ENCODE peak calls at places on chromosomes 2 and 18, in eight cellular contexts. F is Panc1, B is HCT116, L is GM23338, V is HepG2, D is GM12878, O is K562, C is SK-N-SH. X is an unnamed sample.

GRCh38 chr2:164782323-164782722 is 59.3 kb downstream of the COBLL1 start:
- DNase-seq in F (no peak), B (no peak), L (no peak), V (no peak), D (no peak), O (no peak), C (no peak), X (no peak)

GRCh38 chr18:32770651-32771168 is 2.1 kb downstream of the KLHL14 start:
- DNase-seq in F (no peak), B (no peak), L (peak), V (no peak), D (no peak), O (no peak), C (peak), X (no peak)

GRCh38 chr18:22657619-22658018 is 239.9 kb upstream of the CTAGE1 start:
- DNase-seq in F (no peak), B (no peak), L (no peak), V (no peak), D (no peak), O (no peak), C (no peak), X (no peak)

GRCh38 chr2:168256448-168256847 is 9.1 kb upstream of the STK39 start:
- DNase-seq in F (no peak), B (no peak), L (no peak), V (peak), D (no peak), O (no peak), C (no peak), X (no peak)

GRCh38 chr18:44781890-44782289 is 101.2 kb downstream of the SETBP1 start:
- DNase-seq in F (no peak), B (no peak), L (no peak), V (no peak), D (no peak), O (no peak), C (no peak), X (no peak)

GRCh38 chr2:121211251-121211650 is 73.8 kb downstream of the TFCP2L1 start:
- DNase-seq in F (no peak), B (no peak), L (no peak), V (no peak), D (no peak), O (no peak), C (peak), X (no peak)

GRCh38 chr18:22667158-22667557 is 249.4 kb upstream of the CTAGE1 start:
- DNase-seq in F (no peak), B (no peak), L (no peak), V (no peak), D (no peak), O (peak), C (no peak), X (no peak)

GRCh38 chr2:130740671-130741070 is 11.8 kb downstream of the GPR148 start:
- DNase-seq in F (no peak), B (no peak), L (peak), V (no peak), D (no peak), O (no peak), C (no peak), X (no peak)

GRCh38 chr2:241804326-241805276 is 4.4 kb upstream of the NEU4 start:
- DNase-seq in F (no peak), B (no peak), L (peak), V (peak), D (no peak), O (peak), C (peak), X (no peak)
- TF ChIP-seq REST in F (no peak), B (no peak), L (no peak), V (no peak), D (no peak), O (no peak), C (no peak), X (no peak)

DNA sequence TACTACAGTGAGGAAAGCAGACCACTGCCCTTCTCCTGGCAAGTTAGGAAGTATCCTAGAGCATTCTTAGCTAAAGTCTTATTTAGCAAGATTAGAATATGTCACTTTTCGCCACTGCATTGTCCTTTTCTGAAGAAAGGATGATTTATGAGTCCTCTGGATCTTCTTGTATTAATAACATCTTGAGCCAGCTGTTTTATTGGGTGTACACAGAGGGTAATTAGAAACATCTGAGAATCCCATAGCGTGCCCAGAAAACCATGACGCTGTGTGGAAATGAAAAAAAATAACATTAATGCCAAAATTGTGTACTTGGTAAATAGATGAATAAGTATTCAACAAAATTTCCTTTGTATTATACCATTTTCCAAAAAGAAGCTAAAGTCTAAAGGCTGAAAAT is 198.7 kb downstream of the LTBP1 start:
- DNase-seq in F (no peak), B (no peak), L (no peak), V (no peak), D (no peak), O (no peak), C (no peak), X (no peak)
- TF ChIP-seq POLR2AphosphoS5 in F (no peak), B (no peak), L (no peak), V (no peak), D (no peak), O (no peak), C (peak), X (no peak)

GRCh38 chr2:63484901-63485300 is 103.4 kb downstream of the WDPCP start:
- DNase-seq in F (no peak), B (no peak), L (no peak), V (no peak), D (no peak), O (no peak), C (no peak), X (no peak)
- TF ChIP-seq REST in F (no peak), B (no peak), L (no peak), V (no peak), D (no peak), O (no peak), C (no peak), X (no peak)

GRCh38 chr2:39875182-39875913 is 96.3 kb upstream of the THUMPD2 start:
- DNase-seq in F (no peak), B (no peak), L (no peak), V (no peak), D (no peak), O (no peak), C (no peak), X (no peak)
- TF ChIP-seq POLR2AphosphoS5 in F (no peak), B (no peak), L (no peak), V (no peak), D (no peak), O (no peak), C (no peak), X (no peak)

GRCh38 chr18:68721681-68722583 is 7.0 kb upstream of the TMX3 start:
- DNase-seq in F (no peak), B (no peak), L (no peak), V (no peak), D (peak), O (no peak), C (no peak), X (peak)
- TF ChIP-seq REST in F (no peak), B (no peak), L (no peak), V (no peak), D (no peak), O (no peak), C (no peak), X (no peak)

DNA sequence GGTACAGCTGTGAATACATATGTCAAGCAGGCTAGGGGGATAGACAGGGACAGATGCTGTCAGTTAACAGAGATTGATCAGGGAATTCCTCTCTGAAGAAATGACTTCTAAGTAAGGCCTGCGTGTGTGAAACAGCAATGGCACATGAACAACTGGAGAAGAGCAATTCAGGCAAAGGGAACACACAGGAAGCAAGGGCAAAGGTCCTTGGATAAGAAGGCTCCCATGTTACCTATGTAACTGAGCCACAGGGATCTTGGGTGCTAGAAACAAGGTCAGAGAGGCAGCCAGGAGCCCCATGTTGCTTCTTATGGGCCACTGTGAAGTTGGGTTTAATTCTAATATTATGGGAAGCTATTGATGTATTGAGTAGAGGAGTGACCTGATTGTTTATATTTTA is 373.7 kb upstream of the ACVR2A start:
- DNase-seq in F (no peak), B (no peak), L (no peak), V (no peak), D (no peak), O (no peak), C (no peak), X (no peak)
- TF ChIP-seq POLR2AphosphoS5 in F (no peak), B (no peak), L (no peak), V (no peak), D (no peak), O (no peak), C (no peak), X (no peak)

DNA sequence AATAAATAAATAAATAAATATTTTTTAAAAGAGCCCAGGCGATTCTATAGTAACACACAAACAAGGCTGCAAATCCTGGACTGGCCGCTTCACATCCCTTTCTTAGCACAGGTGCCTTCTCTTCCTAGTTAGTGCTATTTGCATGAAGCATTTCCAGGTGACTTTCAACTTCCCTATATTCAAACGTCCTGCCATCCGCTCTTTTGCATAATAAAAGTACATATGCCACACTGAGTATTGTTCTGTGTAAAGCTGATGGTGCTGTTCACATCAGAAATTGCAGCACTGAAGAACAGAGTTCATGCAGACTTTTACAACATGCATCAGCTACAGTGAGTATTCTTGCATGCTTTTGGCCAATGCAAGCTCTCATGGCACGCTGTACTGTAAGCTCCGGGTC is 25.7 kb upstream of the CEP68 start:
- DNase-seq in F (no peak), B (no peak), L (no peak), V (no peak), D (no peak), O (no peak), C (no peak), X (no peak)
- TF ChIP-seq REST in F (no peak), B (no peak), L (no peak), V (no peak), D (no peak), O (no peak), C (no peak), X (no peak)

GRCh38 chr2:236665130-236665529 is 95.5 kb downstream of the ACKR3 start:
- DNase-seq in F (no peak), B (no peak), L (no peak), V (no peak), D (no peak), O (no peak), C (no peak), X (no peak)

GRCh38 chr2:236664131-236664530 is 94.5 kb downstream of the ACKR3 start:
- DNase-seq in F (no peak), B (no peak), L (no peak), V (no peak), D (no peak), O (no peak), C (no peak), X (no peak)

GRCh38 chr2:236663267-236663666 is 93.6 kb downstream of the ACKR3 start:
- DNase-seq in F (no peak), B (no peak), L (no peak), V (no peak), D (no peak), O (no peak), C (no peak), X (no peak)

GRCh38 chr2:236662231-236663160 is 92.9 kb downstream of the ACKR3 start:
- DNase-seq in F (no peak), B (no peak), L (no peak), V (no peak), D (no peak), O (no peak), C (no peak), X (no peak)

GRCh38 chr2:236663671-236664101 is 94.1 kb downstream of the ACKR3 start:
- DNase-seq in F (no peak), B (no peak), L (no peak), V (no peak), D (no peak), O (no peak), C (no peak), X (no peak)
- TF ChIP-seq POLR2AphosphoS5 in F (no peak), B (no peak), L (no peak), V (no peak), D (no peak), O (no peak), C (no peak), X (no peak)